ENCODE peak calls at places on chromosomes 7 and 10, in nine cellular contexts. L is transverse colon; X is tibial artery; A is uterus; E is endodermal cell; M is naive thymus-derived CD4-positive, alpha-beta T cell; H is neuronal stem cell; C is left ventricle myocardium inferior; V is hepatocyte. G is an unnamed sample.

GRCh38 chr10:94349327-94349726 is 13.4 kb downstream of the NOC3L start:
- DNase-seq in L (no peak), X (no peak), A (no peak), E (no peak), M (no peak), H (no peak), C (no peak), V (no peak), G (no peak)

GRCh38 chr7:149635561-149636329 is 137.6 kb downstream of the ZNF467 start:
- DNase-seq in L (no peak), X (no peak), A (no peak), E (peak), M (no peak), H (no peak), C (no peak), V (no peak), G (no peak)

GRCh38 chr7:159057647-159058046 is 87.0 kb downstream of the VIPR2 start:
- DNase-seq in L (no peak), X (no peak), A (no peak), E (no peak), M (no peak), H (no peak), C (no peak), V (no peak), G (no peak)

GRCh38 chr7:13987395-13987794 is 2.1 kb downstream of the ETV1 start:
- DNase-seq in L (no peak), X (no peak), A (no peak), E (no peak), M (no peak), H (no peak), C (no peak), V (no peak), G (no peak)

GRCh38 chr7:37344886-37345579 is 103.6 kb downstream of the ELMO1 start:
- DNase-seq in L (no peak), X (no peak), A (no peak), E (peak), M (peak), H (peak), C (no peak), V (no peak), G (no peak)

GRCh38 chr10:29980084-29980483 is 79.3 kb downstream of the JCAD start:
- DNase-seq in L (no peak), X (no peak), A (no peak), E (no peak), M (no peak), H (no peak), C (peak), V (no peak), G (peak)

GRCh38 chr7:5693529-5693928 is 87.9 kb downstream of the RNF216 start:
- DNase-seq in L (no peak), X (peak), A (no peak), E (no peak), M (no peak), H (no peak), C (no peak), V (no peak), G (no peak)

GRCh38 chr10:3926675-3927525 is 141.9 kb upstream of the KLF6 start:
- DNase-seq in L (no peak), X (no peak), A (no peak), E (no peak), M (no peak), H (no peak), C (no peak), V (no peak), G (no peak)

GRCh38 chr10:99329891-99330674 is 927 bp downstream of the CNNM1 start:
- DNase-seq in L (no peak), X (no peak), A (no peak), E (peak), M (no peak), H (peak), C (no peak), V (peak), G (peak)

GRCh38 chr10:62380002-62380401 is 5.8 kb downstream of the ZNF365 start:
- DNase-seq in L (no peak), X (no peak), A (no peak), E (no peak), M (no peak), H (no peak), C (no peak), V (peak), G (no peak)

GRCh38 chr10:3460420-3461128 is 288.0 kb upstream of the PITRM1 start:
- DNase-seq in L (no peak), X (no peak), A (no peak), E (no peak), M (no peak), H (no peak), C (no peak), V (no peak), G (no peak)

GRCh38 chr7:98826811-98827231 is 43.0 kb downstream of the TMEM130 start:
- DNase-seq in L (no peak), X (peak), A (peak), E (peak), M (no peak), H (no peak), C (peak), V (no peak), G (peak)

GRCh38 chr10:72088879-72089585 is 681 bp upstream of the SPOCK2 start:
- DNase-seq in L (no peak), X (no peak), A (no peak), E (peak), M (no peak), H (no peak), C (peak), V (no peak), G (no peak)

GRCh38 chr7:120460928-120461327 is 188.0 kb downstream of the KCND2 start:
- DNase-seq in L (no peak), X (no peak), A (no peak), E (peak), M (no peak), H (peak), C (no peak), V (no peak), G (no peak)

GRCh38 chr10:72173635-72174296 is 42.0 kb upstream of the ANAPC16 start:
- DNase-seq in L (no peak), X (no peak), A (no peak), E (no peak), M (no peak), H (no peak), C (no peak), V (peak), G (no peak)

GRCh38 chr7:25720427-25720826 is 431.6 kb upstream of the NFE2L3 start:
- DNase-seq in L (no peak), X (no peak), A (no peak), E (no peak), M (no peak), H (no peak), C (no peak), V (no peak), G (no peak)

GRCh38 chr7:73437699-73438416 is 4.3 kb downstream of the FZD9 start:
- DNase-seq in L (no peak), X (no peak), A (no peak), E (peak), M (no peak), H (no peak), C (no peak), V (no peak), G (no peak)

GRCh38 chr10:44993922-44994751 is 6.6 kb upstream of the ZNF22 start:
- DNase-seq in L (no peak), X (no peak), A (no peak), E (peak), M (no peak), H (no peak), C (no peak), V (no peak), G (no peak)

GRCh38 chr7:128362670-128363069 is 1.2 kb upstream of the PRRT4 start:
- DNase-seq in L (no peak), X (no peak), A (no peak), E (no peak), M (no peak), H (no peak), C (no peak), V (no peak), G (no peak)

GRCh38 chr7:12895296-12895695 is 207.9 kb downstream of the ARL4A start:
- DNase-seq in L (no peak), X (no peak), A (no peak), E (no peak), M (no peak), H (no peak), C (no peak), V (no peak), G (no peak)

GRCh38 chr7:56033671-56034432 is 17.4 kb downstream of the PSPH start:
- DNase-seq in L (peak), X (no peak), A (peak), E (peak), M (peak), H (peak), C (peak), V (peak), G (peak)

DNA sequence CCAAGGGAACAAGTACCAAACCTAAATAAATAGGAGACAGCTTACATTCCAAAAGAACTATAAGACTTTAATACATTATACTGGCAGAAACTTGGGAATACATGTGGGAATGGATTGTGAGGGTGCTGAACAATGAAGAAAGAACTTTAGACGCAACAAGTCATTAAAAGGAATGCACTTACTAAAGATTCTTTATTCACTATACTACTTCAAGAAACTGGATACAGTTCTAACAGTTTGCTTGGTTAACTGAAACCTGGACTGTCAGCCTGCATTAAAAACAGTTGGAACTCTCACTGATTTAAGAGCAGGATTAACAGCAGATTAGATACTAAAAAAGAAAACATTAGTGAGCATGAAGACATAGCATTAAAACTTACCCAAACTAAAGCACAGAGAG is 12.0 kb downstream of the CACUL1 start:
- DNase-seq in L (no peak), X (no peak), A (no peak), E (no peak), M (no peak), H (no peak), C (no peak), V (no peak), G (no peak)
- H3K27ac ChIP-seq in L (peak), X (no peak), A (peak), E (no peak), M (no peak), H (no peak), C (no peak), V (peak), G (no peak)

GRCh38 chr7:132362059-132362458 is 214.2 kb downstream of the PLXNA4 start:
- DNase-seq in L (no peak), X (no peak), A (no peak), E (no peak), M (no peak), H (no peak), C (no peak), V (no peak), G (no peak)
- H3K4me3 ChIP-seq in L (no peak), X (no peak), A (no peak), E (no peak), M (no peak), H (no peak), C (no peak), V (no peak), G (no peak)

DNA sequence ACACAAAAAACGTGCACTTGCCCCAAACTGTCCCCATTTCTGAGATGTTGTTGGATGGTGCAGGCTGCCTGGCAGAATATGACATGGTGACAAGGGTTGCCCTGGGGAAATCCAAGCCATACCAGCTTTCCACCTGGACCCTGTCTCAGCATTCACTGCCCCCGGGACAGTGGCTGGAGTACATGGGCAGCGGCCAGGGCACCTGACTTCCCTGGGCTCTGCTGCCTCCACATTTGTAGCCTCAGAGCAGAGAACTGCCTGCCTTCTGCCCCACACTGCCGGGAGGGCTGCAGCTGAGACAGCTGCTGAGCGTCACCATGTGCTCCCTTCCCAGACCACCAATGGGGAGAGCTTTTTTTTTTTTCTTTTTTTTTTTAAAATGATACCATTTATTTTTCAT is 222.9 kb upstream of the ZNF32 start:
- DNase-seq in L (no peak), X (no peak), A (no peak), E (no peak), M (no peak), H (no peak), C (no peak), V (no peak), G (no peak)
- H3K27ac ChIP-seq in L (no peak), X (no peak), A (no peak), E (no peak), M (no peak), H (no peak), C (peak), V (no peak), G (no peak)

GRCh38 chr10:109892087-109892486 is 31.2 kb downstream of the XPNPEP1 start:
- DNase-seq in L (no peak), X (peak), A (no peak), E (no peak), M (no peak), H (no peak), C (no peak), V (no peak), G (no peak)
- H3K4me3 ChIP-seq in L (no peak), X (no peak), A (no peak), E (no peak), M (no peak), H (no peak), C (no peak), V (no peak), G (no peak)

G was measured in pancreas.